ENCODE peak calls at places on chromosomes 4 and X, in five cellular contexts. E, O, I, Q and G are unnamed samples.

GRCh38 chr4:67036791-67037190 is 508.5 kb downstream of the CENPC start:
- DNase-seq in E (no peak), O (no peak), I (no peak), Q (no peak), G (no peak)

GRCh38 chr4:76856183-76856969 is 41.6 kb downstream of the SOWAHB start:
- DNase-seq in E (no peak), O (no peak), I (no peak), Q (no peak), G (no peak)

GRCh38 chr4:143294310-143294709 is 42.4 kb upstream of the GAB1 start:
- DNase-seq in E (no peak), O (no peak), I (peak), Q (no peak), G (no peak)

GRCh38 chrX:123425471-123425870 is 241.4 kb downstream of the GRIA3 start:
- DNase-seq in E (no peak), O (no peak), I (no peak), Q (no peak), G (no peak)

GRCh38 chrX:132918523-132918922 is 39.9 kb downstream of the HS6ST2 start:
- DNase-seq in E (no peak), O (no peak), I (no peak), Q (no peak), G (no peak)

GRCh38 chr4:140004580-140005314 is 149.2 kb downstream of the MAML3 start:
- DNase-seq in E (peak), O (no peak), I (peak), Q (peak), G (peak)

GRCh38 chr4:850323-850945 is 24.5 kb upstream of the CPLX1 start:
- DNase-seq in E (no peak), O (no peak), I (no peak), Q (no peak), G (no peak)

GRCh38 chr4:149031399-149031798 is 589.2 kb upstream of the NR3C2 start:
- DNase-seq in E (no peak), O (no peak), I (no peak), Q (no peak), G (no peak)

GRCh38 chr4:7285244-7286122 is 93.1 kb downstream of the SORCS2 start:
- DNase-seq in E (peak), O (no peak), I (no peak), Q (no peak), G (no peak)

GRCh38 chr4:39043697-39044363 is 11.6 kb upstream of the TMEM156 start:
- DNase-seq in E (no peak), O (no peak), I (peak), Q (no peak), G (no peak)